ENCODE peak calls at places on chromosomes 3 and 15, in six cellular contexts. L, C, B, F, E and I are unnamed samples. For H3K9me3, the result is how much of the 10 kb centered on the place peaks cover.

GRCh38 chr3:9033867-9034266 is 70.6 kb upstream of the RAD18 start:
- DNase-seq in E (no peak), F (no peak), B (no peak), C (no peak), L (no peak), I (no peak)

GRCh38 chr3:53881691-53882593 is at the start of gene ACTR8:
- DNase-seq in E (peak), B (peak), F (peak), L (peak), C (peak), I (peak)

GRCh38 chr3:150146891-150147761 is 176.4 kb upstream of the PFN2 start:
- DNase-seq in E (no peak), L (no peak), F (no peak), C (peak), B (no peak), I (no peak)

GRCh38 chr3:194731496-194732073 is 45.9 kb downstream of the FAM43A start:
- DNase-seq in B (no peak), C (no peak), E (no peak), L (no peak), F (no peak), I (no peak)

GRCh38 chr15:29291067-29291466 is 21.4 kb upstream of the NSMCE3 start:
- DNase-seq in L (no peak), B (no peak), C (no peak), E (no peak), F (no peak), I (no peak)

GRCh38 chr3:176428552-176428951 is 768.7 kb downstream of the TBL1XR1 start:
- DNase-seq in L (no peak), C (no peak), B (no peak), E (peak), F (no peak), I (no peak)

GRCh38 chr15:100942656-100943055 is 23.5 kb downstream of the LRRK1 start:
- DNase-seq in C (no peak), E (no peak), F (no peak), L (no peak), B (no peak), I (no peak)

GRCh38 chr3:127888564-127889107 is 26.4 kb upstream of the KBTBD12 start:
- DNase-seq in L (no peak), C (no peak), E (no peak), F (no peak), B (no peak), I (no peak)

GRCh38 chr3:80771085-80771484 is 990.4 kb downstream of the GBE1 start:
- DNase-seq in E (no peak), C (no peak), B (no peak), L (no peak), F (no peak), I (no peak)

GRCh38 chr15:57216288-57216687 is 160.0 kb upstream of the CGNL1 start:
- DNase-seq in B (no peak), E (peak), F (no peak), C (peak), L (no peak), I (no peak)

GRCh38 chr3:187705164-187705563 is 2.8 kb upstream of the RTP2 start:
- DNase-seq in F (no peak), L (no peak), E (no peak), B (no peak), C (peak), I (no peak)

GRCh38 chr3:138542977-138543376 is 51.1 kb downstream of the CEP70 start:
- DNase-seq in E (no peak), F (no peak), C (no peak), L (no peak), B (no peak), I (no peak)
- H3K9me3 ChIP-seq in E (under half), F (under half), C (under half), L (half or more), B (under half), I (under half)

GRCh38 chr3:690770-691169 is 402.1 kb upstream of the CNTN6 start:
- DNase-seq in E (no peak), F (peak), C (no peak), B (no peak), L (no peak), I (no peak)
- H3K9me3 ChIP-seq in E (under half), F (under half), C (under half), B (under half), L (under half), I (under half)

DNA sequence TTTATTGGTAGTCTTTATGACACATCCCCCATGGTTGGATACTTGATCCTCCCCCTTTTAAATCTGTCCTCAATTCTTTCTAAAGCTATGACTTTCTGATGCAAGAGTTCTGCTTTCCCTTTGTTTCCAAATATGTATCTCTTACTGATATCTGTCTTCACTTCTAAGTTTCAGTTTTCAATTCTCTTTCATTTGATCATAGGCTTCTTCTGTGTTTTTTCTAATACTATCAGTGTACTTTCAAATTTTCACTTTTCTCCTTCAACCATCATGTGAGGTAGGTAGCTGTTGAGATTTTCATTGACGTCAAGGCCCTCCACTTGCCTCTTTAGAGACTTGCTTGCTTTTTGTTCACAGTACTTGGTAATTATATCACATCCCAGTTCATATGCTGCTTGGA is 436.5 kb downstream of the CNTN4 start:
- DNase-seq in C (no peak), B (no peak), F (no peak), L (no peak), E (no peak), I (no peak)
- H3K9me3 ChIP-seq in C (under half), B (under half), F (under half), L (under half), E (under half), I (under half)

GRCh38 chr15:98824595-98824994 is 176.3 kb downstream of the IGF1R start:
- DNase-seq in F (no peak), C (no peak), E (no peak), B (no peak), L (no peak), I (no peak)
- H3K9me3 ChIP-seq in F (under half), C (under half), E (under half), B (under half), L (under half), I (under half)

GRCh38 chr3:56858331-56858730 is 56.6 kb upstream of the ARHGEF3 start:
- DNase-seq in E (no peak), C (no peak), F (no peak), L (no peak), B (no peak), I (no peak)
- H3K9me3 ChIP-seq in E (under half), C (under half), F (under half), L (under half), B (under half), I (under half)

GRCh38 chr15:20645956-20646355 is 104.4 kb upstream of the GOLGA6L6 start:
- DNase-seq in B (no peak), F (no peak), L (no peak), C (no peak), E (no peak), I (no peak)
- H3K9me3 ChIP-seq in B (under half), F (under half), L (under half), C (under half), E (half or more), I (under half)

GRCh38 chr15:25235391-25235790 is 203.4 kb downstream of the UBE3A start:
- DNase-seq in B (no peak), C (no peak), L (no peak), E (no peak), F (no peak), I (no peak)

GRCh38 chr15:25236861-25237155 is 202.0 kb downstream of the UBE3A start:
- DNase-seq in F (no peak), L (no peak), C (no peak), E (no peak), B (no peak), I (no peak)

GRCh38 chr15:25236143-25236860 is 202.5 kb downstream of the UBE3A start:
- DNase-seq in L (no peak), C (no peak), B (no peak), F (no peak), E (no peak), I (no peak)

GRCh38 chr15:25233766-25234350 is 205.0 kb downstream of the UBE3A start:
- DNase-seq in F (no peak), E (no peak), L (no peak), C (no peak), B (no peak), I (no peak)

GRCh38 chr15:25234831-25235230 is 204.0 kb downstream of the UBE3A start:
- DNase-seq in C (no peak), E (no peak), B (no peak), F (no peak), L (no peak), I (no peak)
- H3K9me3 ChIP-seq in C (half or more), E (under half), B (under half), F (under half), L (under half), I (under half)

GRCh38 chr3:111373861-111374260 is 168.1 kb upstream of the CD96 start:
- DNase-seq in L (no peak), F (no peak), E (no peak), B (no peak), C (peak), I (no peak)
- H3K9me3 ChIP-seq in L (under half), F (under half), E (under half), B (under half), C (under half), I (under half)

GRCh38 chr3:66425566-66425965 is 75.3 kb downstream of the LRIG1 start:
- DNase-seq in C (no peak), E (no peak), F (no peak), L (no peak), B (no peak), I (no peak)
- H3K9me3 ChIP-seq in C (under half), E (under half), F (under half), L (under half), B (under half), I (under half)